ENCODE peak calls at places on chromosome 19, in four cellular contexts. One of them, this sample, is unnamed.

GRCh38 chr19:16351133-16351809 is 26.6 kb downstream of the KLF2 start:
- DNase-seq in IMR-90: peak; percentile 54
- DNase-seq in body of pancreas: no peak
- DNase-seq in thoracic aorta: no peak
- DNase-seq in this sample: no peak

GRCh38 chr19:18666784-18667183 is 16.7 kb upstream of the CRTC1 start:
- DNase-seq in IMR-90: no peak
- DNase-seq in body of pancreas: no peak
- DNase-seq in thoracic aorta: no peak
- DNase-seq in this sample: no peak

GRCh38 chr19:8332976-8333770 is 9.9 kb downstream of the KANK3 start:
- DNase-seq in IMR-90: no peak
- DNase-seq in body of pancreas: no peak
- DNase-seq in thoracic aorta: no peak
- DNase-seq in this sample: no peak

GRCh38 chr19:51824603-51825002 is 29.6 kb downstream of the FPR3 start:
- DNase-seq in IMR-90: no peak
- DNase-seq in body of pancreas: no peak
- DNase-seq in thoracic aorta: no peak
- DNase-seq in this sample: no peak

GRCh38 chr19:48624791-48625723 is 5.8 kb downstream of the SPHK2 start:
- DNase-seq in IMR-90: no peak
- DNase-seq in body of pancreas: no peak
- DNase-seq in thoracic aorta: no peak
- DNase-seq in this sample: no peak

GRCh38 chr19:719636-720377 is 11.1 kb downstream of the PALM start:
- DNase-seq in IMR-90: no peak
- DNase-seq in body of pancreas: no peak
- DNase-seq in thoracic aorta: no peak
- DNase-seq in this sample: no peak

GRCh38 chr19:2338751-2339643 is 10.5 kb downstream of the SPPL2B start:
- DNase-seq in IMR-90: no peak
- DNase-seq in body of pancreas: no peak
- DNase-seq in thoracic aorta: no peak
- DNase-seq in this sample: no peak

GRCh38 chr19:38440592-38440991 is 7.1 kb downstream of the RYR1 start:
- DNase-seq in IMR-90: no peak
- DNase-seq in body of pancreas: no peak
- DNase-seq in thoracic aorta: no peak
- DNase-seq in this sample: no peak

GRCh38 chr19:17289489-17289888 is 7.8 kb downstream of the ANKLE1 start:
- DNase-seq in IMR-90: peak; percentile 90
- DNase-seq in body of pancreas: peak; percentile 63
- DNase-seq in thoracic aorta: no peak
- DNase-seq in this sample: no peak

GRCh38 chr19:19575411-19575810 is 37.3 kb downstream of the CILP2 start:
- DNase-seq in IMR-90: no peak
- DNase-seq in body of pancreas: no peak
- DNase-seq in thoracic aorta: no peak
- DNase-seq in this sample: no peak

GRCh38 chr19:46787331-46788100 is 878 bp downstream of the SLC1A5 start:
- DNase-seq in IMR-90: peak; percentile 63
- DNase-seq in body of pancreas: peak; percentile 55
- DNase-seq in thoracic aorta: no peak
- DNase-seq in this sample: peak; percentile 87

GRCh38 chr19:38869160-38869835 is 8.8 kb downstream of the RINL start:
- DNase-seq in IMR-90: no peak
- DNase-seq in body of pancreas: peak; percentile 50
- DNase-seq in thoracic aorta: no peak
- DNase-seq in this sample: no peak

GRCh38 chr19:28171983-28172382 is 1041.0 kb downstream of the UQCRFS1 start:
- DNase-seq in IMR-90: no peak
- DNase-seq in body of pancreas: no peak
- DNase-seq in thoracic aorta: no peak
- DNase-seq in this sample: no peak

GRCh38 chr19:13215572-13216380 is 65.6 kb downstream of the IER2 start:
- DNase-seq in IMR-90: no peak
- DNase-seq in body of pancreas: no peak
- DNase-seq in thoracic aorta: no peak
- DNase-seq in this sample: no peak

GRCh38 chr19:38543807-38544568 is 73.8 kb downstream of the MAP4K1 start:
- DNase-seq in IMR-90: peak; percentile 86
- DNase-seq in body of pancreas: peak; percentile 73
- DNase-seq in thoracic aorta: peak; percentile 27
- DNase-seq in this sample: peak; percentile 80

GRCh38 chr19:47540748-47541147 is 25.9 kb upstream of the NAPA start:
- DNase-seq in IMR-90: peak; percentile 51
- DNase-seq in body of pancreas: no peak
- DNase-seq in thoracic aorta: no peak
- DNase-seq in this sample: no peak

GRCh38 chr19:57348136-57348535 is 2.9 kb upstream of the ZNF304 start:
- DNase-seq in IMR-90: peak; percentile 55
- DNase-seq in body of pancreas: no peak
- DNase-seq in thoracic aorta: no peak
- DNase-seq in this sample: no peak

GRCh38 chr19:47157455-47158321 is 27.1 kb downstream of the SAE1 start:
- DNase-seq in IMR-90: peak; percentile 72
- DNase-seq in body of pancreas: peak; percentile 23
- DNase-seq in thoracic aorta: peak; percentile 2
- DNase-seq in this sample: no peak

GRCh38 chr19:370641-371330 is 26.2 kb upstream of the MIER2 start:
- DNase-seq in IMR-90: no peak
- DNase-seq in body of pancreas: no peak
- DNase-seq in thoracic aorta: no peak
- DNase-seq in this sample: peak; percentile 45

GRCh38 chr19:8304841-8305621 is 3.1 kb downstream of the CD320 start:
- DNase-seq in IMR-90: no peak
- DNase-seq in body of pancreas: peak; percentile 15
- DNase-seq in thoracic aorta: no peak
- DNase-seq in this sample: no peak

GRCh38 chr19:40420766-40421467 is 4.9 kb downstream of the SERTAD1 start:
- DNase-seq in IMR-90: peak; percentile 92
- DNase-seq in body of pancreas: peak; percentile 96
- DNase-seq in thoracic aorta: peak; percentile 76
- DNase-seq in this sample: peak; percentile 97

GRCh38 chr19:12791345-12792047 is at the start of gene JUNB:
- DNase-seq in IMR-90: peak; percentile 96
- DNase-seq in body of pancreas: peak; percentile 99
- DNase-seq in thoracic aorta: peak; percentile 88
- DNase-seq in this sample: peak; percentile 99

GRCh38 chr19:51799311-51799997 is 4.5 kb downstream of the FPR3 start:
- DNase-seq in IMR-90: peak; percentile 94
- DNase-seq in body of pancreas: peak; percentile 65
- DNase-seq in thoracic aorta: peak; percentile 71
- DNase-seq in this sample: peak; percentile 91

GRCh38 chr19:41341669-41342490 is 11.8 kb downstream of the TGFB1 start:
- DNase-seq in IMR-90: no peak
- DNase-seq in body of pancreas: peak; percentile 76
- DNase-seq in thoracic aorta: no peak
- DNase-seq in this sample: no peak

GRCh38 chr19:47190167-47190727 is 40.8 kb downstream of the BBC3 start:
- DNase-seq in IMR-90: peak; percentile 71
- DNase-seq in body of pancreas: peak; percentile 74
- DNase-seq in thoracic aorta: peak; percentile 54
- DNase-seq in this sample: peak; percentile 86

GRCh38 chr19:43639507-43640423 is at the start of gene CADM4:
- DNase-seq in IMR-90: no peak
- DNase-seq in body of pancreas: peak; percentile 57
- DNase-seq in thoracic aorta: no peak
- DNase-seq in this sample: no peak

GRCh38 chr19:57887195-57887941 is 1.5 kb downstream of the ZNF814 start:
- DNase-seq in IMR-90: no peak
- DNase-seq in body of pancreas: no peak
- DNase-seq in thoracic aorta: no peak
- DNase-seq in this sample: no peak

DNA sequence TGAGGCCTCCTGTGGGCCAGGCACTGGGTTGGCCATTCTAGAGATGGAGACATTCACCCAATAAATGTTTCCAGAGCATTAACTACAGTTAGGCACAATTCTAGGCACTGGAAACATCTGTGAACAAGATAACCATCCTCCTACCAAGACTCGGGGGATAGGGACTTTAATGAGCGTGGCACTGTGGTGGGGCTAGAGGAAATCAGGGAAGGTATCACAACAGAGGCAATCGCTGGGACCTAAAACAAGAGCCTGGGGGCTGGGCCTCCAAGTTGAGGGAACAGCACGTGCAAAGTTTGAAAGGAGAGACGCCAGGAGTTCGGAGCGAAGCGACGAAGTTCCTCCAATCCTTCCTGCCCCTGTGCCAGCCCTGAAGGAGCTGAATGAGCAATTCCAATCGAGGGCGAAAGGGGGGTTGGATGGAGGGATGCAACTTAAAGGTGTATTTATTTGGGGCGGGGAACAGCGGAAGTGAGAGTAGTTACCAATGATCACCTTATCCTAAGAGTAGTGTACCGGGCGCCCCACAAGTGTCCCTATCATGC is 768 bp upstream of the POLD1 start:
- DNase-seq in IMR-90: no peak
- DNase-seq in body of pancreas: no peak
- DNase-seq in thoracic aorta: no peak
- DNase-seq in this sample: no peak
- H3K27ac ChIP-seq in IMR-90: peak overlapping the region; percentile 34
- H3K27ac ChIP-seq in body of pancreas: peak overlapping the region; percentile 72
- H3K27ac ChIP-seq in thoracic aorta: peak overlapping the region; percentile 59
- H3K27ac ChIP-seq in this sample: peak overlapping the region; percentile 96

GRCh38 chr19:3368441-3368795 is 2.0 kb downstream of the NFIC start:
- DNase-seq in IMR-90: no peak
- DNase-seq in body of pancreas: peak; percentile 21
- DNase-seq in thoracic aorta: no peak
- DNase-seq in this sample: no peak
- H3K27ac ChIP-seq in IMR-90: peak overlapping the region; percentile 97
- H3K27ac ChIP-seq in body of pancreas: peak overlapping the region; percentile 99
- H3K27ac ChIP-seq in thoracic aorta: peak overlapping the region; percentile 98
- H3K27ac ChIP-seq in this sample: peak overlapping the region; percentile 100

GRCh38 chr19:7200739-7201138 is 93.5 kb downstream of the INSR start:
- DNase-seq in IMR-90: no peak
- DNase-seq in body of pancreas: no peak
- DNase-seq in thoracic aorta: no peak
- DNase-seq in this sample: no peak

GRCh38 chr19:7202888-7203287 is 91.3 kb downstream of the INSR start:
- DNase-seq in IMR-90: no peak
- DNase-seq in body of pancreas: no peak
- DNase-seq in thoracic aorta: no peak
- DNase-seq in this sample: no peak

GRCh38 chr19:7197760-7198696 is 96.2 kb downstream of the INSR start:
- DNase-seq in IMR-90: peak; percentile 94
- DNase-seq in body of pancreas: peak; percentile 95
- DNase-seq in thoracic aorta: peak; percentile 59
- DNase-seq in this sample: peak; percentile 94

GRCh38 chr19:7199613-7200533 is 94.3 kb downstream of the INSR start:
- DNase-seq in IMR-90: peak; percentile 17
- DNase-seq in body of pancreas: peak; percentile 74
- DNase-seq in thoracic aorta: no peak
- DNase-seq in this sample: no peak

DNA sequence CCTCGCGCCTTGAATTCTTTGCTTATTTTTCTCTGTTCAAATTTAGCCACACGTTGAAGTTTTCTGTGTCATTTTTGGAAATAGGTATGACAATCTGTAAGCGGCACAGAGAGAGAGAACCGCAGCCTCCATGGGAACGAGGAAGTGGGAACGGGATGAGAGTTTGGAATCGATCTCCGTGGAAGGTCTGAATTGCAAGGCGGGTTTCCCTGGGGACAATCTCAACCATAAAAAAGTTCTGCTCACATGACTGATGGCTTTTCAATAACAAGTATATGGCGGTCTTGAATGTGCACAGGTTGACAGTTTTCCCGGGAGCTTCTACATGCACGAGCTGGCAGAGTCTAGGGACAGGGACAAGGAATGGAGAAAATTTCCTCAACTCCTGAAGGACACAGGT is 90.9 kb downstream of the INSR start:
- DNase-seq in IMR-90: no peak
- DNase-seq in body of pancreas: no peak
- DNase-seq in thoracic aorta: no peak
- DNase-seq in this sample: no peak
- H3K27ac ChIP-seq in IMR-90: no peak overlapping the region
- H3K27ac ChIP-seq in body of pancreas: peak overlapping the region; percentile 48
- H3K27ac ChIP-seq in thoracic aorta: no peak overlapping the region
- H3K27ac ChIP-seq in this sample: no peak overlapping the region

GRCh38 chr19:53365899-53366493 is 491 bp downstream of the ZNF525 start:
- DNase-seq in IMR-90: no peak
- DNase-seq in body of pancreas: peak; percentile 13
- DNase-seq in thoracic aorta: no peak
- DNase-seq in this sample: no peak
- H3K27ac ChIP-seq in IMR-90: peak overlapping the region; percentile 24
- H3K27ac ChIP-seq in body of pancreas: no peak overlapping the region
- H3K27ac ChIP-seq in thoracic aorta: peak overlapping the region; percentile 66
- H3K27ac ChIP-seq in this sample: peak overlapping the region; percentile 75

GRCh38 chr19:35075202-35076025 is 33.9 kb downstream of the HPN start:
- DNase-seq in IMR-90: no peak
- DNase-seq in body of pancreas: no peak
- DNase-seq in thoracic aorta: no peak
- DNase-seq in this sample: no peak
- H3K27ac ChIP-seq in IMR-90: no peak overlapping the region
- H3K27ac ChIP-seq in body of pancreas: no peak overlapping the region
- H3K27ac ChIP-seq in thoracic aorta: no peak overlapping the region
- H3K27ac ChIP-seq in this sample: no peak overlapping the region

GRCh38 chr19:15285896-15286591 is 46.3 kb downstream of the BRD4 start:
- DNase-seq in IMR-90: no peak
- DNase-seq in body of pancreas: no peak
- DNase-seq in thoracic aorta: no peak
- DNase-seq in this sample: no peak
- H3K27ac ChIP-seq in IMR-90: no peak overlapping the region
- H3K27ac ChIP-seq in body of pancreas: no peak overlapping the region
- H3K27ac ChIP-seq in thoracic aorta: no peak overlapping the region
- H3K27ac ChIP-seq in this sample: no peak overlapping the region